ENCODE peak calls at places on chromosomes 7 and 10, in four cellular contexts. R is MCF 10A, P is GM12892, V is GM23248. M is an unnamed sample.

GRCh38 chr10:63917363-63917762 is 396.2 kb downstream of the REEP3 start:
- DNase-seq in R (no peak), P (no peak), V (no peak), M (no peak)

GRCh38 chr10:122139627-122140151 is 131.4 kb upstream of the BTBD16 start:
- DNase-seq in R (no peak), P (no peak), V (no peak), M (no peak)

GRCh38 chr7:46461334-46461777 is 540.3 kb upstream of the IGFBP3 start:
- DNase-seq in R (no peak), P (no peak), V (no peak), M (no peak)

GRCh38 chr10:6236349-6237188 is 33.8 kb downstream of the PFKFB3 start:
- DNase-seq in R (no peak), P (no peak), V (no peak), M (no peak)

GRCh38 chr7:20199015-20199737 is 18.0 kb downstream of the MACC1 start:
- DNase-seq in R (peak), P (no peak), V (peak), M (peak)

GRCh38 chr7:28666144-28666543 is 253.8 kb downstream of the CREB5 start:
- DNase-seq in R (peak), P (no peak), V (peak), M (no peak)

GRCh38 chr7:107138696-107139420 is 29.9 kb upstream of the HBP1 start:
- DNase-seq in R (no peak), P (no peak), V (no peak), M (no peak)

GRCh38 chr7:127383123-127383835 is 9.2 kb downstream of the ZNF800 start:
- DNase-seq in R (peak), P (no peak), V (peak), M (peak)

GRCh38 chr10:73863039-73863817 is 11.1 kb downstream of the CAMK2G start:
- DNase-seq in R (no peak), P (no peak), V (no peak), M (no peak)

GRCh38 chr7:38207843-38208242 is 29.8 kb downstream of the STARD3NL start:
- DNase-seq in R (no peak), P (no peak), V (no peak), M (no peak)

GRCh38 chr10:112359606-112360307 is 14.2 kb upstream of the ACSL5 start:
- DNase-seq in R (no peak), P (no peak), V (no peak), M (no peak)

GRCh38 chr7:130909881-130910672 is 176.1 kb upstream of the KLF14 start:
- DNase-seq in R (no peak), P (no peak), V (peak), M (peak)

GRCh38 chr10:78211476-78212110 is 177.9 kb downstream of the RPS24 start:
- DNase-seq in R (peak), P (no peak), V (peak), M (peak)

GRCh38 chr7:49023345-49024330 is 99.3 kb downstream of the CDC14C start:
- DNase-seq in R (no peak), P (no peak), V (no peak), M (no peak)

GRCh38 chr7:132168239-132168638 is 408.0 kb downstream of the PLXNA4 start:
- DNase-seq in R (no peak), P (no peak), V (no peak), M (no peak)

GRCh38 chr10:122531261-122531660 is 29.3 kb upstream of the DMBT1 start:
- DNase-seq in R (no peak), P (no peak), V (no peak), M (no peak)

GRCh38 chr7:97090761-97091353 is 26.6 kb upstream of the SDHAF3 start:
- DNase-seq in R (no peak), P (no peak), V (no peak), M (no peak)

GRCh38 chr10:93071674-93072224 is 1.9 kb upstream of the CYP26A1 start:
- DNase-seq in R (no peak), P (peak), V (peak), M (no peak)

GRCh38 chr7:17095001-17095574 is 203.4 kb upstream of the AHR start:
- DNase-seq in R (peak), P (no peak), V (peak), M (no peak)